ENCODE peak calls at places on chromosomes 11 and 22, in seven cellular contexts. N is suprapubic skin, G is spleen, P is A549, U is IMR-90, A is tibial nerve, X is ovary. C is an unnamed sample.

GRCh38 chr11:62439785-62440602 is 21.2 kb downstream of the SCGB1A1 start:
- DNase-seq in N (peak), G (no peak), P (no peak), U (peak), A (no peak), X (peak), C (peak)

GRCh38 chr11:73651252-73651651 is 4.9 kb downstream of the PLEKHB1 start:
- DNase-seq in N (no peak), G (no peak), P (no peak), U (no peak), A (no peak), X (no peak), C (no peak)

GRCh38 chr11:83852775-83853442 is 566.7 kb upstream of the CCDC90B start:
- DNase-seq in N (no peak), G (no peak), P (no peak), U (no peak), A (no peak), X (no peak), C (no peak)

GRCh38 chr11:86706341-86707131 is 34.1 kb upstream of the ME3 start:
- DNase-seq in N (no peak), G (no peak), P (peak), U (no peak), A (no peak), X (no peak), C (no peak)

GRCh38 chr11:61777234-61778090 is 14.9 kb downstream of the TMEM258 start:
- DNase-seq in N (no peak), G (peak), P (no peak), U (no peak), A (no peak), X (peak), C (no peak)

GRCh38 chr11:113895367-113896155 is 9.0 kb upstream of the HTR3B start:
- DNase-seq in N (no peak), G (no peak), P (no peak), U (no peak), A (no peak), X (no peak), C (no peak)

GRCh38 chr11:70953720-70954119 is 298.7 kb downstream of the SHANK2 start:
- DNase-seq in N (no peak), G (no peak), P (no peak), U (no peak), A (no peak), X (no peak), C (no peak)

GRCh38 chr11:62054484-62055121 is 69.2 kb upstream of the INCENP start:
- DNase-seq in N (no peak), G (peak), P (peak), U (peak), A (no peak), X (no peak), C (no peak)

GRCh38 chr11:72716291-72716690 is 35.9 kb downstream of the ARAP1 start:
- DNase-seq in N (no peak), G (no peak), P (no peak), U (peak), A (no peak), X (no peak), C (no peak)

GRCh38 chr11:68698993-68699392 is 14.6 kb downstream of the GAL start:
- DNase-seq in N (no peak), G (no peak), P (no peak), U (no peak), A (no peak), X (no peak), C (no peak)

GRCh38 chr11:19935507-19935906 is 222.9 kb downstream of the NAV2 start:
- DNase-seq in N (no peak), G (no peak), P (peak), U (peak), A (no peak), X (no peak), C (no peak)

GRCh38 chr11:12195773-12196172 is 85.4 kb downstream of the MICAL2 start:
- DNase-seq in N (no peak), G (no peak), P (no peak), U (no peak), A (no peak), X (no peak), C (no peak)

GRCh38 chr11:82308979-82309378 is 424.7 kb downstream of the FAM181B start:
- DNase-seq in N (no peak), G (no peak), P (no peak), U (no peak), A (no peak), X (no peak), C (no peak)

GRCh38 chr22:24134090-24134846 is 47.0 kb upstream of the SUSD2 start:
- DNase-seq in N (no peak), G (peak), P (no peak), U (no peak), A (no peak), X (peak), C (no peak)

GRCh38 chr11:3199537-3200295 is 18.9 kb downstream of the MRGPRG start:
- DNase-seq in N (peak), G (no peak), P (no peak), U (no peak), A (no peak), X (no peak), C (no peak)

GRCh38 chr22:35657571-35658312 is 9.5 kb downstream of the APOL6 start:
- DNase-seq in N (no peak), G (no peak), P (no peak), U (no peak), A (no peak), X (no peak), C (no peak)

GRCh38 chr22:41902932-41903421 is 11.9 kb downstream of the SHISA8 start:
- DNase-seq in N (no peak), G (no peak), P (no peak), U (no peak), A (no peak), X (no peak), C (no peak)

GRCh38 chr22:16603448-16603768 is 10.8 kb upstream of the CCT8L2 start:
- DNase-seq in N (no peak), G (no peak), P (no peak), U (no peak), A (no peak), X (no peak), C (no peak)

GRCh38 chr11:15726221-15726746 is 611.6 kb downstream of the INSC start:
- DNase-seq in N (no peak), G (no peak), P (no peak), U (no peak), A (no peak), X (no peak), C (no peak)

GRCh38 chr11:13535819-13536218 is 40.0 kb upstream of the PTH start:
- DNase-seq in N (no peak), G (no peak), P (peak), U (no peak), A (no peak), X (no peak), C (no peak)

GRCh38 chr22:28231423-28231822 is 312.4 kb upstream of the PITPNB start:
- DNase-seq in N (no peak), G (no peak), P (no peak), U (peak), A (no peak), X (no peak), C (no peak)

GRCh38 chr11:78201096-78201495 is 12.4 kb downstream of the USP35 start:
- DNase-seq in N (no peak), G (peak), P (no peak), U (no peak), A (no peak), X (no peak), C (no peak)

GRCh38 chr11:97570636-97571035 is 1180.8 kb downstream of the JRKL start:
- DNase-seq in N (no peak), G (no peak), P (no peak), U (no peak), A (no peak), X (no peak), C (no peak)

GRCh38 chr11:119375629-119376196 is 5.8 kb downstream of the USP2 start:
- DNase-seq in N (peak), G (no peak), P (no peak), U (peak), A (peak), X (peak), C (peak)

GRCh38 chr11:2271077-2271326 is 614 bp upstream of the ASCL2 start:
- DNase-seq in N (no peak), G (peak), P (no peak), U (no peak), A (no peak), X (no peak), C (peak)

GRCh38 chr11:2440646-2441045 is 3.7 kb downstream of the TRPM5 start:
- DNase-seq in N (peak), G (peak), P (no peak), U (no peak), A (no peak), X (no peak), C (no peak)

GRCh38 chr11:35553831-35554230 is 28.4 kb upstream of the PAMR1 start:
- DNase-seq in N (no peak), G (no peak), P (peak), U (peak), A (no peak), X (no peak), C (no peak)

GRCh38 chr11:74696932-74697687 is 34.1 kb downstream of the CHRDL2 start:
- DNase-seq in N (peak), G (peak), P (peak), U (peak), A (peak), X (peak), C (peak)

GRCh38 chr11:293293-293851 is 4.4 kb downstream of the PGGHG start:
- DNase-seq in N (no peak), G (peak), P (no peak), U (no peak), A (no peak), X (no peak), C (no peak)

DNA sequence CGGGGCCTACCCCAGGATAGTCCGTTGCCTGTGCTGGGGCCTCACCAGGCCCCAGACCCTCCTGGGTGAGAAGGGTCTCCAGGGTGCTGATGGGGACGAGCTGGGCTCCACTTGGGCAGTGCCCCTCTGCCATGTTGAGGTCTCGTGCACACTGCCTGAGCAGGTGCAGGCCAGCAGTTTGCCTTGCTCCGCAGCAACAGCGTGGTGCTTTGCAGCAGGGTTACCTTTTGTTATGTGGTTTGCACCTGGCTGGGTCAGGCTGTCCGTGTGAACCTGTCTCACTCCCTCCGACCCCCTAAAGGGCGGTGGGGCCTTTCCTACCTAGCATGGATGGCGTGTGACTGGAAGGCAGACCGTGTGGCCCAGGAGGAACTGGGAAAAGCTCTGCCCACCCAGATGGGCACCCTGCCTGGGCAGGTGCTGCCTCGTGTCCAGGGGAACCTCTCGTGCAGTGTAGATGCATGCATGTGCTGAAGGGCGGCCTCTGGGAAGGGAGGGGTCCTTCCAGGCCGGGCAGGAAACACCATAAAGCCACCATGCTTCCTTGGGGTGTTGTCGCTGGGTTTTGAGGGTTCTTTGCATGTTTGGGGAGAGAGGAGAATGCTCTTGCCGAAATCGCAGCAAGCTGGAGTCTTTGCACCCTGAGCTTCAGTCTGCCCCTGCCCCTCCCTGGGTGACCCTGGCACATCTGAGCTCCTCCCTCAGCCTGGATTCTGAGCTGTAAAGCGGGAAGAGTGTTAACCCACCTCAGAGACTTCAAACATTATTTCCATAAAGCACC is 75.4 kb upstream of the PPARA start:
- DNase-seq in N (peak), G (peak), P (no peak), U (no peak), A (peak), X (no peak), C (no peak)
- TF ChIP-seq POLR2A in N (no peak), G (no peak), P (no peak), U (no peak), A (no peak), X (no peak), C (no peak)

DNA sequence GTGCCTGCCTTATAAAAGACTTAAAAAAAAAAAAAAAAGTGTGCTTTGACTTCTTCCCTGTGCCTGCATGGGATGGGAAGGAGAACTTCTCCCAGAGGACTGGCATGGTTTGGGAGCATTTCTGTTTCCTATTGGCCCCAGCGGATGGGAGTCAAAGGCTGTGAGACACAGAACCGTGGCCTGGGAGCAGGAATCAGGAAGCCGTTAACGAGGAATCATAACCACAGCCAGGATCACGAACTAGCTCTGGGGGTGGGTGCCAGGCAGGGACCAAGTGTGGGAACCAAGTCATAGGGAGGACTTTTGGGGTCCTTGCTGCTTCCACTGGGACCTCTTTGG is 526 bp downstream of the C1QTNF6 start:
- DNase-seq in N (no peak), G (no peak), P (peak), U (peak), A (no peak), X (no peak), C (no peak)
- TF ChIP-seq POLR2A in N (no peak), G (no peak), P (no peak), U (no peak), A (no peak), X (no peak), C (no peak)

GRCh38 chr11:65444314-65445051 is 21.9 kb downstream of the NEAT1 start:
- DNase-seq in N (peak), G (no peak), P (no peak), U (peak), A (peak), X (no peak), C (no peak)
- TF ChIP-seq POLR2A in N (no peak), G (no peak), P (no peak), U (peak), A (peak), X (no peak), C (no peak)

GRCh38 chr22:50398698-50399648 is 55.8 kb downstream of the PPP6R2 start:
- DNase-seq in N (no peak), G (no peak), P (peak), U (no peak), A (no peak), X (no peak), C (no peak)
- TF ChIP-seq POLR2A in N (no peak), G (no peak), P (no peak), U (no peak), A (no peak), X (no peak), C (no peak)

GRCh38 chr22:38503021-38503420 is 3.1 kb downstream of the DDX17 start:
- DNase-seq in N (no peak), G (no peak), P (no peak), U (no peak), A (no peak), X (no peak), C (no peak)

GRCh38 chr22:38501797-38502672 is 4.1 kb downstream of the DDX17 start:
- DNase-seq in N (no peak), G (no peak), P (no peak), U (no peak), A (no peak), X (no peak), C (no peak)

GRCh38 chr22:38505595-38506117 is 455 bp downstream of the DDX17 start:
- DNase-seq in N (peak), G (peak), P (peak), U (peak), A (peak), X (peak), C (peak)

GRCh38 chr22:38506118-38506962 is at the start of gene DDX17:
- DNase-seq in N (peak), G (peak), P (peak), U (peak), A (peak), X (peak), C (peak)

GRCh38 chr22:38504731-38505594 is 1.1 kb downstream of the DDX17 start:
- DNase-seq in N (no peak), G (peak), P (peak), U (peak), A (no peak), X (no peak), C (no peak)
- TF ChIP-seq POLR2A in N (no peak), G (no peak), P (no peak), U (no peak), A (peak), X (no peak), C (no peak)

DNA sequence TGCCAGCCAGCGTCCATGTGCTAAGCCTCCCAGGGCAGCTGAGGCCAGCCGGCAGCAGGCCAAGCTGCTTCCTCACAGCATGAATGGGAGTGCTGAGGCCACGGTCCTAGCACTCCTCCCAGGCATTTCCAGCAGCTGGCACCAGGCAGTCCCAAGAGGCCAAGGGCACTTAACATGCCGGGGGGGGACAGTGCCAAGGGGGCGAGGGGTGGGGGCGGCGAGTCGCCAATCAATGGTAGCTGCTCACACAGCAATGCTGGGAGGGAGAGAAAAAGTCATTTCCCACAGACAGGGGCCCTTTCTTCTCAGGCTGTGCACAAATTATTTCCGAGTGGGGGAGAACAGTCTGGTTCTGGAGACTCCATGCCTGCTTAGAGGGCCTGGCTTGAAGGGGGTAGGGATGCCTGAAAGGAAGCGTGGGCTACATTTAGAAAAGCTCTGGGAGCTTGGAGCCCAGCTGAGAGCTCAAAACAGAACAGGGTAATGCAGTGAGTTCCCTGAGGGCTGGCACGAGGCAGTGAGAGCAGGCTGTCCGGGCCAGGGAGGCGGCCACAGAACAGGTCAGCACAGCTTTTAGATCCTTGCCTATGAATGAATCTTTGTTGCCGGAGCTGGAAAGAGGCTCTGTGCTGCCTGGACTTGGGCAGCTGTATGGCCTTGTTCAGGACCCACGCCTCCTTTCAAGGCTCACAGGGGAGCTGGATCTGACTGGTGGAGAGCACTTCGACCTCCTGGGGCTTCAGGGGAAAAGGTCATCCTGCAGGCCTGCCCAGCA is 14.4 kb upstream of the TBC1D10A start:
- DNase-seq in N (no peak), G (peak), P (no peak), U (no peak), A (peak), X (no peak), C (no peak)
- TF ChIP-seq POLR2A in N (no peak), G (no peak), P (no peak), U (no peak), A (no peak), X (no peak), C (no peak)

GRCh38 chr11:64251986-64252837 is 882 bp downstream of the PLCB3 start:
- DNase-seq in N (no peak), G (no peak), P (no peak), U (no peak), A (no peak), X (no peak), C (peak)
- TF ChIP-seq POLR2A in N (no peak), G (no peak), P (peak), U (no peak), A (no peak), X (no peak), C (no peak)